ENCODE peak calls at places on chromosomes 12 and 14, in eight cellular contexts. K is CD4-positive, alpha-beta T cell; I is substantia nigra; J is NCI-H1930; E is activated T-cell treated with anti-CD3 and anti-CD28 coated beads for 48 hours; N is stimulated activated CD4-positive, alpha-beta T cell treated with anti-CD3 and anti-CD28 coated beads, Interleukin-4, amount 100 ng/mL, for 1 hour; R is NCI-H1092 treated with DMSO at 0.1 percent for 48 hours; L is tibial artery. S is an unnamed sample.

GRCh38 chr14:42994001-42994736 is 1387.5 kb downstream of the LRFN5 start:
- DNase-seq in J (no peak), I (no peak), L (no peak), E (no peak), N (no peak), R (no peak), K (no peak), S (no peak)

GRCh38 chr12:60101715-60102114 is 505.9 kb downstream of the SLC16A7 start:
- DNase-seq in E (no peak), N (no peak), K (no peak), I (no peak), J (no peak), L (no peak), R (no peak), S (no peak)

GRCh38 chr12:119072463-119072862 is 91.1 kb downstream of the SRRM4 start:
- DNase-seq in I (no peak), R (no peak), N (no peak), L (no peak), K (no peak), E (no peak), J (no peak), S (no peak)

GRCh38 chr14:49999216-49999761 is 106.4 kb downstream of the ARF6 start:
- DNase-seq in E (peak), J (no peak), N (peak), L (peak), R (no peak), K (peak), I (no peak), S (no peak)

GRCh38 chr12:108565976-108566375 is 3.6 kb downstream of the ISCU start:
- DNase-seq in L (peak), I (no peak), R (peak), K (peak), E (peak), N (peak), J (no peak), S (peak)

GRCh38 chr14:34331728-34332623 is 130.1 kb downstream of the SPTSSA start:
- DNase-seq in N (peak), L (peak), R (peak), J (peak), E (peak), K (peak), I (peak), S (no peak)

GRCh38 chr14:56237398-56237797 is 119.2 kb downstream of the PELI2 start:
- DNase-seq in J (no peak), K (no peak), R (no peak), N (no peak), I (no peak), E (no peak), L (no peak), S (no peak)

GRCh38 chr14:87869619-87870583 is 123.1 kb downstream of the GALC start:
- DNase-seq in J (no peak), R (no peak), K (no peak), E (no peak), L (no peak), N (no peak), I (no peak), S (no peak)

GRCh38 chr14:47976139-47976538 is 300.7 kb upstream of the MDGA2 start:
- DNase-seq in J (no peak), K (no peak), E (no peak), L (no peak), N (no peak), R (no peak), I (no peak), S (no peak)

GRCh38 chr12:126353604-126354003 is 1288.4 kb downstream of the AACS start:
- DNase-seq in K (no peak), J (no peak), L (no peak), E (no peak), R (no peak), I (no peak), N (no peak), S (no peak)

GRCh38 chr12:96457191-96457930 is 32.0 kb upstream of the CFAP54 start:
- DNase-seq in N (no peak), R (no peak), E (no peak), L (no peak), J (no peak), I (no peak), K (no peak), S (no peak)

GRCh38 chr12:41011939-41012338 is 176.2 kb upstream of the PDZRN4 start:
- DNase-seq in L (no peak), R (no peak), E (no peak), J (no peak), K (no peak), N (no peak), I (no peak), S (no peak)

GRCh38 chr14:53368714-53369191 is 215.6 kb upstream of the DDHD1 start:
- DNase-seq in K (no peak), I (no peak), N (no peak), L (no peak), J (no peak), E (no peak), R (no peak), S (no peak)

GRCh38 chr12:25017336-25017735 is 68.4 kb upstream of the BCAT1 start:
- DNase-seq in I (no peak), R (no peak), K (no peak), J (no peak), E (no peak), N (no peak), L (no peak), S (no peak)

GRCh38 chr12:85369365-85370154 is 89.5 kb downstream of the ALX1 start:
- DNase-seq in J (no peak), I (no peak), E (no peak), R (peak), L (no peak), K (no peak), N (no peak), S (no peak)

S was measured in NCI-H1436 treated with DMSO at 0.1 percent for 48 hours.